ENCODE peak calls at places on chromosomes 16 and 17, in four cellular contexts. O is RWPE1, U is neural crest cell, T is MCF 10A. Y is an unnamed sample.

GRCh38 chr17:78798695-78799559 is 16.9 kb upstream of the CYTH1 start:
- DNase-seq in T (peak; percentile 37), U (no peak), O (no peak), Y (peak; percentile 66)

GRCh38 chr17:68288375-68288774 is 2.6 kb downstream of the SLC16A6 start:
- DNase-seq in T (no peak), O (no peak), U (no peak), Y (peak; percentile 67)

GRCh38 chr17:40540448-40540847 is 24.8 kb downstream of the CCR7 start:
- DNase-seq in O (no peak), U (no peak), T (no peak), Y (no peak)

GRCh38 chr17:51142597-51142996 is 10.8 kb upstream of the NME1 start:
- DNase-seq in T (no peak), U (no peak), O (no peak), Y (no peak)

GRCh38 chr17:21286066-21286770 is 1.7 kb downstream of the MAP2K3 start:
- DNase-seq in O (peak; percentile 91), T (peak; percentile 99), U (no peak), Y (peak; percentile 34)

GRCh38 chr16:57166951-57167350 is 18.9 kb downstream of the PSME3IP1 start:
- DNase-seq in T (no peak), O (no peak), U (no peak), Y (no peak)

GRCh38 chr17:59641799-59642484 is 22.2 kb downstream of the CLTC start:
- DNase-seq in O (no peak), T (no peak), U (no peak), Y (peak; percentile 41)

GRCh38 chr17:80720624-80721577 is 176.3 kb downstream of the RPTOR start:
- DNase-seq in O (peak; percentile 93), U (no peak), T (peak; percentile 97), Y (no peak)

GRCh38 chr16:56606688-56607618 is 1.4 kb upstream of the MT2A start:
- DNase-seq in O (peak; percentile 94), U (no peak), T (peak; percentile 99), Y (no peak)

GRCh38 chr16:50183316-50183715 is 30.2 kb downstream of the TENT4B start:
- DNase-seq in U (no peak), T (no peak), O (no peak), Y (no peak)

GRCh38 chr17:35668807-35669206 is 62.6 kb upstream of the RASL10B start:
- DNase-seq in O (no peak), T (no peak), U (no peak), Y (no peak)

GRCh38 chr17:81428521-81428920 is 33.3 kb downstream of the BAHCC1 start:
- DNase-seq in T (no peak), U (no peak), O (no peak), Y (no peak)

GRCh38 chr16:25177831-25178688 is 38.7 kb upstream of the AQP8 start:
- DNase-seq in T (no peak), O (no peak), U (no peak), Y (no peak)

GRCh38 chr17:70447588-70447987 is 278.3 kb downstream of the KCNJ2 start:
- DNase-seq in O (peak; percentile 3), U (no peak), T (peak; percentile 27), Y (no peak)

GRCh38 chr17:71987634-71988033 is 133.2 kb upstream of the SOX9 start:
- DNase-seq in U (no peak), T (peak; percentile 75), O (peak; percentile 46), Y (no peak)

GRCh38 chr16:30903002-30903401 is 6.6 kb downstream of the CTF1 start:
- DNase-seq in T (no peak), O (no peak), U (no peak), Y (peak; percentile 38)

GRCh38 chr16:15049581-15050180 is 6.2 kb downstream of the NTAN1 start:
- DNase-seq in O (no peak), U (no peak), T (no peak), Y (no peak)

DNA sequence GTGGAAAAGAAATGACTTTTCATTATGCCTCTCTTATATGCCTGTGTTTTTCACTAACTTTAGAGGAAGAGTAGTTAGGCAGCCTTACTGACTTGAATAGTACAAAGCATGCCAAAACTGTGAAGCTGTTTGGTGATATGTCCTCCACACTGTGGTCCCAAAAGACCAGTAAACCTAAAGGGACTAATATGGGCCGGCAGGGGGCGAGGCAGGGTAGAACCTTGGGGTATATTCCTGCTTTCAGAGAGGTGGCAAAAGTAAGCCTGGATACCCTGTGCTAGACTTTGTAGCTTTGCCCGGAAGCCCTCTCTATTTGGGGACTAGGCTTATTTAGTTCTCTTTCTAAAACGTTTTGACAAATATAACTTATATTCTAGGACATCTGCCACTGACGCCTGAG is 36.5 kb upstream of the VWA3A start:
- DNase-seq in T (no peak), U (no peak), O (no peak), Y (no peak)
- TF ChIP-seq CTCF in T (no peak), U (peak; percentile 41), O (no peak), Y (no peak)

GRCh38 chr16:71216714-71217113 is 13.8 kb downstream of the HYDIN start:
- DNase-seq in O (no peak), T (peak; percentile 4), U (no peak), Y (no peak)

DNA sequence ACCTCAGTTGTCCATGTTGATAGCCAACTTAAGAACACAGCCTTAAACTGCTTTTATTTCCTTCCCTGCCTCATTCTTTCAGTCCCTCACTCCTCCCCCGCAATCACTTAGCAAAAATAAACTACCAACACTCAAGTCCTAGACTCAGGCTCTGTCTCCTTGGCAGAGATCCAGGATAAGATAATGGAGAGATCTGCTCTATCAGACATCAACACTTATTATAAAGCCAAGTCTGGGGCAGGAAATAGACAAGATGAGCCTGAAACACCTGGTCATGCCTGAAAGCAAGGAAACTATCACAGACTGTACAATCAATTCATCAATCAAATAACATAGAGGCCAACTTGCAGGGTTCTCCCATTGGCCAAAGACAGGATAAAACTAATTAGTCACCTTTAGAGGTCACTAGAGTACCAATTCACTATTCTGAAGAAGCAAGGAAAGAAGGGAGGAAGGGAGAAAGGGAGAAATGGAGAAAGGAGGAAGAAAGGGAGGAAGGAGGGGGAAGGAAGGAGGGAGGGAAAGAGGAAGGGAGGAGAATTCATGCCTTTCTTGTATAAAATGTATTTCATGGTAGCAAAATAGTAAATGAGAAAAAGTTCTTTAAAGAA is 15.6 kb downstream of the HYDIN start:
- DNase-seq in T (peak; percentile 20), U (no peak), O (peak; percentile 22), Y (no peak)
- TF ChIP-seq CTCF in T (peak; percentile 20), U (peak; percentile 22), O (no peak), Y (peak; percentile 40)

GRCh38 chr16:85402910-85403692 is 210.0 kb upstream of the GSE1 start:
- DNase-seq in T (no peak), U (no peak), O (no peak), Y (no peak)
- TF ChIP-seq CTCF in T (no peak), U (no peak), O (no peak), Y (no peak)

GRCh38 chr17:34542700-34543336 is 36.6 kb upstream of the TMEM132E start:
- DNase-seq in O (peak; percentile 14), U (peak; percentile 58), T (peak; percentile 1), Y (peak; percentile 42)

DNA sequence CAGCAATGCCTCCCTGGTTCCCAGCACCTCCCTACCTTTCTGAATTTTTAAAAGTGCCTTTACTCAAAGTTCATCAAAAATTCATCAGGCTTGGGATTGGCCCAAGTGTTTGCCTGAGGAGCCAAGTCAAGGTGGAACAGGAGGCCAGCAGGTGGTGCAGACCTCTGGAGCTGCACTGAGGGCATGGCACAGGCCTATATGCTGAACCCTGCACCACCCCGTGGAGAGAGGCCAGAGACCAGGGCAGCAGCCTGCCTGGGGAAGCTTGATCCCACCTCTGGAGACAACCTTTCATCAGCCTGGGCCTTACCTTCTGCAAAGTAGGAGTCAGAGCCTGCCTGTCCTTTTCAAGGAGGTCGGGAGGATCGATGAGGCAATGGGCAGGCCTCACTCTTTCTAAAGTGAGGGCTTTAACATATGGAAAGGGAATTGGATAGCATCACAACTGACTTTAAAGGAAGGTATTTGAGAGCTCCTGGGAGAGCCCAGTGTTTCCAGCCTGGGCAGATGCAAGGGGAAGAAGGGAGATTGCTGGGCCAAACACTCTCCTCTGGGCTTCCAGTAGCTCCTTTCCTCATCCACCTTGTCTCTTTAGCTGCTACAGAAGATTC is 31.8 kb upstream of the TMEM132E start:
- DNase-seq in T (no peak), O (no peak), U (no peak), Y (no peak)
- TF ChIP-seq CTCF in T (no peak), O (no peak), U (no peak), Y (no peak)

GRCh38 chr17:76103274-76104139 is at the start of gene EXOC7:
- DNase-seq in T (peak; percentile 93), O (peak; percentile 95), U (peak; percentile 90), Y (peak; percentile 97)
- TF ChIP-seq CTCF in T (peak; percentile 13), O (no peak), U (no peak), Y (no peak)

GRCh38 chr17:74357466-74357809 is 4.2 kb downstream of the BTBD17 start:
- DNase-seq in U (no peak), T (no peak), O (no peak), Y (no peak)
- TF ChIP-seq CTCF in U (no peak), T (no peak), O (no peak), Y (no peak)

GRCh38 chr17:7705269-7706255 is 560 bp downstream of the EFNB3 start:
- DNase-seq in T (no peak), U (no peak), O (no peak), Y (no peak)

GRCh38 chr17:7702776-7703175 is 2.2 kb upstream of the EFNB3 start:
- DNase-seq in T (no peak), U (no peak), O (no peak), Y (no peak)

GRCh38 chr17:7706631-7707354 is 1.8 kb downstream of the EFNB3 start:
- DNase-seq in O (no peak), U (no peak), T (no peak), Y (no peak)

GRCh38 chr17:7703584-7704574 is 1.1 kb upstream of the EFNB3 start:
- DNase-seq in U (no peak), O (peak; percentile 45), T (no peak), Y (no peak)

DNA sequence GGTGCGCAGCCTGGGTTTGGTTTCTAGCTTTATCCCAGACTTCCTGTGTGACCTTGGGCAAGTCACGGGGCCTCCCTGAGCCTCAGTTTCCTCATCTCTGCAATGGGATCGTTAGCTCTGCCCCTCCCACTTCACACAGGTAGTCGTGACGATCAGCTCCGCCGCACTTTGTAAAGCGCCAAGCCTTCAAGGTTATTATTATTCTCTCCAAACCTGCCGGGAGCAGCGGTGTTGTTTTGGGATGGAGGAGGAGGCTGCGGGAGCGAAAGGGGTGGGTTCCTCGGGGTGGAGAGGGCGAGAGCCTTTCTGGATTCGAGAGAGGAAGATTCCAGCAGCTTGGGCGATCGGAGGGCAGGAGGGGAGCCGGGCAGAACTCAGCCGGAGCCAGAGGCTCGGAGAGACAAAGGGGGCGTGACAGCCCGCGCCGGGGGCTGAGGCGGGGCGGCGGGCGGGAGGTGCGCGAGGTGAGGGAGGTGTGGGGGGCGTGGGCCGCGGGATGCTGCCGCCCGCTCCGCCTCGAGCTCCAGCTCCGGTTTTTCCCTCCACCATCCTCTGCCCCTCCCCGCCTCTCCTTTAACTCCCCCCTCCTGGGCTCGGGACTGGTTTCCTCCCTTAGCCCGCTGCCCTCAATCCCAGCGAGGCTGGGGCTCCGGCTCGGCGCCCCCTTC is at the start of gene EFNB3:
- DNase-seq in O (no peak), T (peak; percentile 28), U (no peak), Y (no peak)
- TF ChIP-seq CTCF in O (no peak), T (no peak), U (no peak), Y (no peak)